ENCODE peak calls at places on chromosomes 2 and 18, in ten cellular contexts. W is GM12892, B is GM23338, K is SK-N-SH, P is upper lobe of left lung, Q is endothelial cell of umbilical vein, I is spleen, V is stomach, S is SK-N-MC, Y is K562. D is an unnamed sample.
A peak's percentile ranks its signal among the peaks of the same experiment; 100 is the strongest.

GRCh38 chr2:166057363-166058169 is 70.3 kb downstream of the SCN1A start:
- DNase-seq in B (peak; percentile 42), I (no peak), V (no peak), K (no peak), Y (peak; percentile 12), W (no peak), S (peak; percentile 66), P (no peak), Q (peak; percentile 85), D (no peak)

GRCh38 chr2:4995466-4995865 is 696.7 kb upstream of the SOX11 start:
- DNase-seq in I (no peak), B (peak; percentile 35), P (no peak), S (peak; percentile 6), Y (no peak), V (no peak), K (no peak), Q (no peak), W (no peak), D (no peak)

GRCh38 chr2:52539026-52539964 is 1228.3 kb upstream of the CHAC2 start:
- DNase-seq in W (no peak), V (no peak), P (no peak), Q (no peak), S (no peak), K (no peak), Y (no peak), B (no peak), I (no peak), D (no peak)

GRCh38 chr2:174158003-174158402 is 90.3 kb downstream of the OLA1 start:
- DNase-seq in I (no peak), K (peak; percentile 44), S (no peak), B (peak; percentile 90), W (no peak), V (no peak), Y (peak; percentile 69), P (no peak), Q (peak; percentile 29), D (no peak)

GRCh38 chr18:46686186-46686585 is 29.2 kb upstream of the LOXHD1 start:
- DNase-seq in Y (no peak), V (no peak), K (no peak), S (no peak), Q (no peak), B (no peak), I (no peak), P (no peak), W (no peak), D (no peak)

GRCh38 chr2:54641988-54642387 is 81.5 kb upstream of the EML6 start:
- DNase-seq in W (no peak), I (no peak), V (peak; percentile 61), B (no peak), S (no peak), Y (no peak), P (no peak), Q (no peak), K (no peak), D (no peak)

GRCh38 chr2:204452464-204453023 is 92.7 kb upstream of the PARD3B start:
- DNase-seq in Q (peak; percentile 99), B (peak; percentile 60), S (no peak), P (peak; percentile 39), Y (no peak), V (no peak), K (no peak), W (no peak), I (no peak), D (no peak)

GRCh38 chr18:916562-916961 is 11.9 kb downstream of the ADCYAP1 start:
- DNase-seq in I (no peak), Y (no peak), P (no peak), V (no peak), K (no peak), Q (no peak), S (no peak), W (no peak), B (no peak), D (no peak)

DNA sequence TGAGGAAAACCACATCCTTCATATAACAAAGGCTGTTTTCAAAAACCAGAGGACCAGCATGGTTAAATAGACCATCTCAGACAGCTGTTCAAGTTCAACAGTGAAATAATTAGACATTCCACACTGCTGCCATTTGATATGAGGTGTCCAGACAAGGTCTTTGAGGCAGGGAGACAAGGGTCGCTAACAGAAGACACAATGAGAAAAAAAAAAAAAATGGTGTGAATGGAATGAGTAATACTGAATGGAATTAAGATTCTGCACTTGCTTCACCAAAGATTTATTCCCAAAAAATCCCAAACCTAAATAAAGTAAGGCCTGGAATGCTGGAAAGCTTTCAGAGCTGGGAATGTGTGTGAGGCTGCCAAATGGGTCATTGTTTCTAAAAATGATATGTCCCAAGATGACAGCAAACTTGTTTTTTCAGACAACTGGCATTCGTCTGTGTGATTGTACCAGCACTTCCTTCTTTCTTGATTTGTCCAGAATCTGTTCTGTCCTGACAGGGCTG is 85.3 kb upstream of the ITGA4 start:
- DNase-seq in P (no peak), S (no peak), V (no peak), Y (no peak), K (no peak), B (no peak), I (no peak), W (no peak), Q (peak; percentile 53), D (no peak)
- TF ChIP-seq POLR2AphosphoS5 in P (no peak), S (no peak), V (no peak), Y (no peak), K (peak; percentile 25), B (no peak), I (no peak), W (no peak), Q (no peak), D (no peak)

GRCh38 chr2:38600242-38600891 is 2.4 kb downstream of the HNRNPLL start:
- DNase-seq in V (no peak), S (no peak), Q (peak; percentile 24), B (peak; percentile 17), W (no peak), K (peak; percentile 49), Y (no peak), I (no peak), P (peak; percentile 27), D (peak; percentile 8)

GRCh38 chr2:38598991-38599295 is 3.8 kb downstream of the HNRNPLL start:
- DNase-seq in W (no peak), V (no peak), I (no peak), B (no peak), P (no peak), S (no peak), K (no peak), Y (no peak), Q (peak; percentile 47), D (no peak)

GRCh38 chr2:38597115-38597514 is 5.6 kb downstream of the HNRNPLL start:
- DNase-seq in I (no peak), V (no peak), B (no peak), K (no peak), W (no peak), Y (no peak), S (no peak), P (no peak), Q (no peak), D (no peak)

GRCh38 chr2:38599706-38600105 is 3.0 kb downstream of the HNRNPLL start:
- DNase-seq in K (no peak), V (no peak), B (no peak), Y (no peak), I (no peak), W (no peak), S (no peak), P (no peak), Q (no peak), D (no peak)

DNA sequence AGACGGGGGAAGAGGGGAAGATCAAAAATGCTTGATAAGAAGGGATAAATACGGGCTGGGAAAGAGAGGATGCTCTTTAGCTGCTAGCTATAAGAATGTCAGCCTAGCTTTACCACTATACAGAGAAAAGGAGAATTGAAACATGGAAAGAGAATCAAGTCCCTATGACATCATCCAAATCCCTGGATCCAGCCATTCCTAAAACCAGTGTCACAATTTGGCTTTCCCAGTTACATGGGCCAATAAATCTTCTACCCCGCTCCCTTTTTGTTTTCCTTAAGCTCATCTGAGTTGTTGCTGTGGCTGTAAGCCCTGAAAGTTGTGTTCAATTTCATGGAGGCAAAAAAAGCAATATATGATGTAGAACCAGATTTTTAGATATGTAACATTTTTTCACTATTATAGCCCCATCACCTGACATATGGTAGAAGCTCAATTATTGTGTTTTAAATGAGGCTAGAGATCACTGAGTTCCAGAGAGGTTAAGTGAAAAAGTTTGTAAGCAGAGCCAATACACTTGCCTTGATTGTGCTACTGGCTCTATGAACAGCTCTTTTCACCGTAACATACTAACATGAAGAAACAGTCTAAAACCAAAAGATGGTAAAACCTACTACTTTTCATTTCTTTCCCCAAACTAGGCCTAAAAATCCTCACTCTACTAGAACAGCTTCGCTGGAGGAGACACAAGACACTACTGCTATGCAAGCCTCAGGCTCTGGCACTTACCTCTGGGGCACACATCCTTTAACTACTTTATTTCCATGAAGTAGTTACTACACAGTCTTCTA is 4.3 kb downstream of the HNRNPLL start:
- DNase-seq in Q (no peak), P (no peak), S (no peak), I (no peak), W (no peak), V (no peak), K (no peak), Y (no peak), B (peak; percentile 15), D (no peak)
- TF ChIP-seq POLR2AphosphoS5 in Q (no peak), P (no peak), S (no peak), I (no peak), W (no peak), V (no peak), K (no peak), Y (peak; percentile 24), B (no peak), D (no peak)

GRCh38 chr2:42960835-42961165 is 168.4 kb upstream of the HAAO start:
- DNase-seq in B (no peak), S (no peak), V (no peak), Y (no peak), K (no peak), I (no peak), W (no peak), Q (peak; percentile 20), P (no peak), D (no peak)

GRCh38 chr2:42959993-42960834 is 167.8 kb upstream of the HAAO start:
- DNase-seq in V (no peak), I (no peak), K (no peak), Y (no peak), P (no peak), B (no peak), W (no peak), S (no peak), Q (no peak), D (no peak)

GRCh38 chr2:42958036-42958370 is 165.6 kb upstream of the HAAO start:
- DNase-seq in S (no peak), W (no peak), Q (no peak), P (no peak), B (no peak), I (no peak), V (no peak), Y (no peak), K (no peak), D (no peak)

GRCh38 chr2:42957109-42958035 is 165.0 kb upstream of the HAAO start:
- DNase-seq in S (no peak), P (no peak), B (peak; percentile 41), Q (no peak), I (no peak), Y (no peak), V (no peak), W (no peak), K (no peak), D (no peak)

DNA sequence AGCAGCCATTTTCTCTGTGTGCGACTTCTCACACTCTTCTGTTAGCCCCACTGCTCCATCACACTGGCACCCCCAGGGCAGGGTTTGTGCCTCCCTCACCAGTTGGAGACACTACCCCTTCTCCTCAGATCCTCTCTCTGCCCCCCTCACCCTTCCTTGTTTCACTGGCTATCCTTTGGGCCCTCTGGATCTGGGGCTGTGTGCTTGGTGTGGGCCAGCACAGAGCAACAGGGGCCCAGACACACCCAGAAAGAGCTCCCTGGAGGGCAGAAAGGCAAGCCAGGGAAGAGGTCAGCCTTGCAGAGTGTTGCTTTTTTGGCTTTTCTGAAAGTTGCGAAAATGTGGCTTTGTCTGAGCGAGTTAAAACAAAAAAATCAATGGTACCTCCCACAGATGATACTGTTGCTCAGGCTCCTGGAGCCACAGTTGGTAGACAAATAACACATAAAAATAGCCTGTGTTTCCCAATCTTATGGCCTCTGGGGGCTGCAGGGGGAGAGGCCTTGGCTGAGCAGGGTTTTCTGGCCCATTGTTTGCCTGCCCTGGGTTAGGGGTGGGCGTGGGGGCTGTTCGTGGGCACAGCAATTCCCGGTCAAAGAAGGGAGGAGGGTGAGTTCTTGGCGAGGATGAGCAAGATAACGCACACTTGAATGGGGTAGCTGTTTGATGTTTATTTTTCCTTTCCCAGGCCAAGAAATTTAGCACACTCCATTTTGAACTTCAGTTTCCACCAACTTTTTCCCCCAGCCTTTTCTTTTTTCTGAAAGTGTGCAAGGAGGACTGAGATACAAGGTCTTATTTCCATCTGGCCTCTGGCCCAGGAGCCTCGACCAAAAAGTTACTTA is 167.0 kb upstream of the HAAO start:
- DNase-seq in P (no peak), Y (no peak), W (no peak), Q (peak; percentile 24), S (no peak), K (no peak), B (no peak), I (no peak), V (no peak), D (no peak)
- TF ChIP-seq POLR2AphosphoS5 in P (no peak), Y (no peak), W (no peak), Q (no peak), S (no peak), K (no peak), B (no peak), I (no peak), V (no peak), D (peak; percentile 10)

GRCh38 chr2:37925063-37925897 is at the start of gene RMDN2:
- DNase-seq in S (no peak), V (peak; percentile 89), Y (peak; percentile 88), B (peak; percentile 97), K (peak; percentile 99), Q (peak; percentile 89), P (peak; percentile 94), I (peak; percentile 98), W (peak; percentile 69), D (peak; percentile 84)
- TF ChIP-seq POLR2AphosphoS5 in S (peak; percentile 95), V (peak; percentile 59), Y (peak; percentile 72), B (peak; percentile 83), K (peak; percentile 98), Q (peak; percentile 92), P (peak; percentile 80), I (peak; percentile 95), W (peak; percentile 93), D (peak; percentile 72)